ENCODE peak calls at places on chromosomes 4 and X, in five cellular contexts. One of them, this sample, is unnamed.

GRCh38 chr4:188992706-188993105 is 853.5 kb downstream of the TRIML1 start:
- DNase-seq in neural progenitor cell: no peak
- DNase-seq in fibroblast of lung: peak
- DNase-seq in cardiac muscle cell: no peak
- DNase-seq in GM12878: no peak
- DNase-seq in this sample: no peak

GRCh38 chr4:61590881-61591280 is 390.8 kb downstream of the ADGRL3 start:
- DNase-seq in neural progenitor cell: no peak
- DNase-seq in fibroblast of lung: no peak
- DNase-seq in cardiac muscle cell: no peak
- DNase-seq in GM12878: no peak
- DNase-seq in this sample: no peak

GRCh38 chr4:139950568-139950967 is 203.4 kb downstream of the MAML3 start:
- DNase-seq in neural progenitor cell: no peak
- DNase-seq in fibroblast of lung: peak
- DNase-seq in cardiac muscle cell: no peak
- DNase-seq in GM12878: peak
- DNase-seq in this sample: no peak

GRCh38 chr4:152707632-152708031 is 27.8 kb upstream of the TMEM154 start:
- DNase-seq in neural progenitor cell: no peak
- DNase-seq in fibroblast of lung: no peak
- DNase-seq in cardiac muscle cell: no peak
- DNase-seq in GM12878: no peak
- DNase-seq in this sample: no peak

GRCh38 chr4:40316782-40317635 is 18.1 kb upstream of the CHRNA9 start:
- DNase-seq in neural progenitor cell: peak
- DNase-seq in fibroblast of lung: peak
- DNase-seq in cardiac muscle cell: peak
- DNase-seq in GM12878: peak
- DNase-seq in this sample: peak

GRCh38 chr4:148065069-148065468 is 333.2 kb downstream of the ARHGAP10 start:
- DNase-seq in neural progenitor cell: no peak
- DNase-seq in fibroblast of lung: peak
- DNase-seq in cardiac muscle cell: no peak
- DNase-seq in GM12878: no peak
- DNase-seq in this sample: peak

GRCh38 chr4:15317246-15317645 is 110.6 kb upstream of the C1QTNF7 start:
- DNase-seq in neural progenitor cell: no peak
- DNase-seq in fibroblast of lung: no peak
- DNase-seq in cardiac muscle cell: no peak
- DNase-seq in GM12878: no peak
- DNase-seq in this sample: no peak

GRCh38 chrX:37684426-37684825 is 1.2 kb upstream of the XK start:
- DNase-seq in neural progenitor cell: no peak
- DNase-seq in fibroblast of lung: no peak
- DNase-seq in cardiac muscle cell: peak
- DNase-seq in GM12878: no peak
- DNase-seq in this sample: no peak

GRCh38 chr4:24604558-24605214 is 20.3 kb upstream of the DHX15 start:
- DNase-seq in neural progenitor cell: no peak
- DNase-seq in fibroblast of lung: no peak
- DNase-seq in cardiac muscle cell: no peak
- DNase-seq in GM12878: no peak
- DNase-seq in this sample: no peak

GRCh38 chr4:25123236-25123635 is 37.0 kb downstream of the SEPSECS start:
- DNase-seq in neural progenitor cell: no peak
- DNase-seq in fibroblast of lung: no peak
- DNase-seq in cardiac muscle cell: no peak
- DNase-seq in GM12878: peak
- DNase-seq in this sample: no peak

GRCh38 chrX:20362268-20363002 is 95.7 kb upstream of the RPS6KA3 start:
- DNase-seq in neural progenitor cell: peak
- DNase-seq in fibroblast of lung: peak
- DNase-seq in cardiac muscle cell: no peak
- DNase-seq in GM12878: no peak
- DNase-seq in this sample: no peak

GRCh38 chr4:152728343-152728742 is 48.5 kb upstream of the TMEM154 start:
- DNase-seq in neural progenitor cell: no peak
- DNase-seq in fibroblast of lung: no peak
- DNase-seq in cardiac muscle cell: no peak
- DNase-seq in GM12878: no peak
- DNase-seq in this sample: no peak

GRCh38 chr4:73308286-73308685 is 49.7 kb upstream of the ANKRD17 start:
- DNase-seq in neural progenitor cell: peak
- DNase-seq in fibroblast of lung: peak
- DNase-seq in cardiac muscle cell: no peak
- DNase-seq in GM12878: no peak
- DNase-seq in this sample: no peak

GRCh38 chr4:53023640-53024299 is 161.7 kb downstream of the RASL11B start:
- DNase-seq in neural progenitor cell: no peak
- DNase-seq in fibroblast of lung: no peak
- DNase-seq in cardiac muscle cell: no peak
- DNase-seq in GM12878: no peak
- DNase-seq in this sample: no peak

GRCh38 chr4:186514271-186514950 is 41.0 kb downstream of the MTNR1A start:
- DNase-seq in neural progenitor cell: no peak
- DNase-seq in fibroblast of lung: no peak
- DNase-seq in cardiac muscle cell: no peak
- DNase-seq in GM12878: no peak
- DNase-seq in this sample: no peak

GRCh38 chrX:9341305-9342201 is 123.3 kb upstream of the TBL1X start:
- DNase-seq in neural progenitor cell: peak
- DNase-seq in fibroblast of lung: peak
- DNase-seq in cardiac muscle cell: peak
- DNase-seq in GM12878: peak
- DNase-seq in this sample: peak

GRCh38 chr4:63558709-63559108 is 850.5 kb downstream of the TECRL start:
- DNase-seq in neural progenitor cell: no peak
- DNase-seq in fibroblast of lung: no peak
- DNase-seq in cardiac muscle cell: no peak
- DNase-seq in GM12878: no peak
- DNase-seq in this sample: no peak

GRCh38 chr4:151692821-151693504 is 67.8 kb downstream of the GATB start:
- DNase-seq in neural progenitor cell: no peak
- DNase-seq in fibroblast of lung: peak
- DNase-seq in cardiac muscle cell: no peak
- DNase-seq in GM12878: no peak
- DNase-seq in this sample: no peak

GRCh38 chrX:110745288-110745687 is 50.3 kb downstream of the CHRDL1 start:
- DNase-seq in neural progenitor cell: no peak
- DNase-seq in fibroblast of lung: no peak
- DNase-seq in cardiac muscle cell: no peak
- DNase-seq in GM12878: no peak
- DNase-seq in this sample: no peak

GRCh38 chr4:89906787-89907521 is 12.3 kb downstream of the MMRN1 start:
- DNase-seq in neural progenitor cell: no peak
- DNase-seq in fibroblast of lung: peak
- DNase-seq in cardiac muscle cell: no peak
- DNase-seq in GM12878: no peak
- DNase-seq in this sample: no peak

GRCh38 chrX:28225508-28225907 is 244.3 kb upstream of the DCAF8L1 start:
- DNase-seq in neural progenitor cell: no peak
- DNase-seq in fibroblast of lung: peak
- DNase-seq in cardiac muscle cell: no peak
- DNase-seq in GM12878: no peak
- DNase-seq in this sample: no peak

GRCh38 chr4:58451707-58452106 is 1341.5 kb upstream of the IGFBP7 start:
- DNase-seq in neural progenitor cell: no peak
- DNase-seq in fibroblast of lung: no peak
- DNase-seq in cardiac muscle cell: no peak
- DNase-seq in GM12878: no peak
- DNase-seq in this sample: no peak

GRCh38 chr4:65046496-65047101 is 623.7 kb downstream of the EPHA5 start:
- DNase-seq in neural progenitor cell: no peak
- DNase-seq in fibroblast of lung: peak
- DNase-seq in cardiac muscle cell: peak
- DNase-seq in GM12878: no peak
- DNase-seq in this sample: peak

GRCh38 chr4:8156617-8157016 is 2.0 kb downstream of the ABLIM2 start:
- DNase-seq in neural progenitor cell: no peak
- DNase-seq in fibroblast of lung: no peak
- DNase-seq in cardiac muscle cell: no peak
- DNase-seq in GM12878: no peak
- DNase-seq in this sample: no peak

GRCh38 chr4:8696369-8697127 is 104.0 kb downstream of the CPZ start:
- DNase-seq in neural progenitor cell: no peak
- DNase-seq in fibroblast of lung: no peak
- DNase-seq in cardiac muscle cell: no peak
- DNase-seq in GM12878: no peak
- DNase-seq in this sample: no peak

GRCh38 chrX:140521393-140521792 is 16.5 kb upstream of the SOX3 start:
- DNase-seq in neural progenitor cell: no peak
- DNase-seq in fibroblast of lung: no peak
- DNase-seq in cardiac muscle cell: no peak
- DNase-seq in GM12878: no peak
- DNase-seq in this sample: no peak

GRCh38 chr4:37537484-37537883 is 148.7 kb downstream of the RELL1 start:
- DNase-seq in neural progenitor cell: no peak
- DNase-seq in fibroblast of lung: no peak
- DNase-seq in cardiac muscle cell: no peak
- DNase-seq in GM12878: no peak
- DNase-seq in this sample: no peak

GRCh38 chr4:54637325-54637724 is 20.4 kb upstream of the KIT start:
- DNase-seq in neural progenitor cell: no peak
- DNase-seq in fibroblast of lung: no peak
- DNase-seq in cardiac muscle cell: no peak
- DNase-seq in GM12878: no peak
- DNase-seq in this sample: no peak
- H3K27ac ChIP-seq in neural progenitor cell: no peak
- H3K27ac ChIP-seq in fibroblast of lung: no peak
- H3K27ac ChIP-seq in cardiac muscle cell: no peak
- H3K27ac ChIP-seq in GM12878: no peak
- H3K27ac ChIP-seq in this sample: no peak

GRCh38 chr4:165874799-165875371 is 1.8 kb downstream of the TLL1 start:
- DNase-seq in neural progenitor cell: peak
- DNase-seq in fibroblast of lung: no peak
- DNase-seq in cardiac muscle cell: peak
- DNase-seq in GM12878: no peak
- DNase-seq in this sample: peak
- H3K4me3 ChIP-seq in neural progenitor cell: peak
- H3K4me3 ChIP-seq in fibroblast of lung: peak
- H3K4me3 ChIP-seq in cardiac muscle cell: peak
- H3K4me3 ChIP-seq in GM12878: no peak
- H3K4me3 ChIP-seq in this sample: peak

GRCh38 chrX:123698979-123699378 is 33.9 kb downstream of the THOC2 start:
- DNase-seq in neural progenitor cell: no peak
- DNase-seq in fibroblast of lung: peak
- DNase-seq in cardiac muscle cell: no peak
- DNase-seq in GM12878: no peak
- DNase-seq in this sample: no peak

GRCh38 chrX:123695242-123695641 is 37.6 kb downstream of the THOC2 start:
- DNase-seq in neural progenitor cell: no peak
- DNase-seq in fibroblast of lung: no peak
- DNase-seq in cardiac muscle cell: no peak
- DNase-seq in GM12878: no peak
- DNase-seq in this sample: no peak

GRCh38 chrX:123696334-123696733 is 36.5 kb downstream of the THOC2 start:
- DNase-seq in neural progenitor cell: no peak
- DNase-seq in fibroblast of lung: no peak
- DNase-seq in cardiac muscle cell: no peak
- DNase-seq in GM12878: no peak
- DNase-seq in this sample: no peak
- H3K27ac ChIP-seq in neural progenitor cell: no peak
- H3K27ac ChIP-seq in fibroblast of lung: no peak
- H3K27ac ChIP-seq in cardiac muscle cell: no peak
- H3K27ac ChIP-seq in GM12878: no peak
- H3K27ac ChIP-seq in this sample: no peak

DNA sequence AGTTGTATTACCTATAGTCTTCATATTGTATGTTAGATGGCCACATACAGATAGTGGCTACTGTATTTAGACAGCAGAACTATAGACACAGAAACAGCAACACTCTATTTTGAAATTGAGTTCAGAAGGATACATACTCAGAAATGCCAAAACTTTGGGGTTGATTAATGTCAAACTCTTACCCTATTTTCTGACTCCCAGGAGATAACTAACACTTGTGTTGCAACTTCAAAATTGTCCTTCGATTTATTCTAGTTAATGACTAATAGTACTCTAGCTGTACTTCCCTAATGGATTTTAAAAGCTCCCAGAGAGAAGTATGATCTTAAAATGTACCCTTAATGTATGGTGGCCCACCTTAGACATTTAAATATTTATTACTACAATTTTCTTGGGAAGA is 229.9 kb upstream of the UGT8 start:
- DNase-seq in neural progenitor cell: no peak
- DNase-seq in fibroblast of lung: no peak
- DNase-seq in cardiac muscle cell: no peak
- DNase-seq in GM12878: no peak
- DNase-seq in this sample: no peak
- H3K4me3 ChIP-seq in neural progenitor cell: no peak
- H3K4me3 ChIP-seq in fibroblast of lung: no peak
- H3K4me3 ChIP-seq in cardiac muscle cell: no peak
- H3K4me3 ChIP-seq in GM12878: no peak
- H3K4me3 ChIP-seq in this sample: no peak

DNA sequence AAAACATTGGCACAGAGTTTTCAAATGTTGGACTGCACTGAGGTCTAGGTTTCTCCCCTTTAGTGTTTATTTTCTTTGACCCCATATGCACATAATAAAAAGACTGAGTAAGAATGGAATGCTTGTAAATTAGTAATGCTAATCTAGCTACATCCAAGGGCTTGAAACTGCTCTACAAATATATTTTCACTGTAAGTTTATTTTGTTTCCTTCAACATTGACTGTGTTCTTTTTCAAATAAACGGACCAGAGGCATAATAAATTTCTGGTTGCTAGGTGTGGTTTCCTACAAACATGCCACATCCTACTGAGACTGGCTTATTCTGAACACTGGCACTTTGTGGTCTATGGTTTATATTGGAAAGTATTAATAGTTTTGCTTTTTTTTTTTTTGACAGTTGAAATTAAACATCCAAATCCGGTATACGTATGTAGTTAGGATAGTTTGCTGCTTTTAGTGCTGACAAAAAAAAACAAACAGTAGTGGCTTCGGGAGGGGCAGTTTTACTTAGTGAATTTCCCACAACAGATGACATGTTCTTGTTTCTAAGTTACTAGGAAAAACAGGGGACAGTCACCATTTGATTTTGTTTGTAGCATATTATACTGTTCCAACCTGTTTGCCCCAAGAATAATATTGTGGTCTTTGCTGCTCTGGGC is 13.2 kb downstream of the CA5B start:
- DNase-seq in neural progenitor cell: no peak
- DNase-seq in fibroblast of lung: peak
- DNase-seq in cardiac muscle cell: no peak
- DNase-seq in GM12878: no peak
- DNase-seq in this sample: no peak
- H3K27ac ChIP-seq in neural progenitor cell: no peak
- H3K27ac ChIP-seq in fibroblast of lung: peak
- H3K27ac ChIP-seq in cardiac muscle cell: no peak
- H3K27ac ChIP-seq in GM12878: no peak
- H3K27ac ChIP-seq in this sample: no peak

GRCh38 chr4:38724507-38724808 is 58.3 kb downstream of the TLR10 start:
- DNase-seq in neural progenitor cell: no peak
- DNase-seq in fibroblast of lung: no peak
- DNase-seq in cardiac muscle cell: no peak
- DNase-seq in GM12878: no peak
- DNase-seq in this sample: no peak
- H3K4me3 ChIP-seq in neural progenitor cell: no peak
- H3K4me3 ChIP-seq in fibroblast of lung: no peak
- H3K4me3 ChIP-seq in cardiac muscle cell: no peak
- H3K4me3 ChIP-seq in GM12878: no peak
- H3K4me3 ChIP-seq in this sample: no peak

This sample was measured in A673.